ENCODE peak calls at places on chromosome 19, in seven cellular contexts. U is T-cell, W is immature natural killer cell, X is RWPE2, K is caudate nucleus, M is germinal center, J is T-helper 1 cell. P is an unnamed sample.

GRCh38 chr19:46422344-46422743 is 6.4 kb downstream of the PNMA8C start:
- DNase-seq in J (no peak), W (no peak), M (no peak), K (no peak), U (no peak), X (no peak), P (no peak)

GRCh38 chr19:55406869-55407624 is 541 bp downstream of the UBE2S start:
- DNase-seq in J (no peak), X (no peak), W (no peak), K (no peak), U (peak; percentile 21), M (peak; percentile 48), P (no peak)

GRCh38 chr19:40542197-40542859 is 34.3 kb upstream of the SHKBP1 start:
- DNase-seq in J (no peak), U (no peak), K (no peak), X (no peak), M (no peak), W (no peak), P (no peak)

GRCh38 chr19:44356383-44357111 is at the start of gene ZNF112:
- DNase-seq in U (no peak), X (peak; percentile 94), K (peak; percentile 92), W (peak; percentile 3), M (no peak), J (no peak), P (peak; percentile 39)

GRCh38 chr19:54609356-54609791 is 15.9 kb downstream of the LILRA1 start:
- DNase-seq in K (no peak), X (peak; percentile 56), M (no peak), U (no peak), W (no peak), J (no peak), P (no peak)

GRCh38 chr19:48678201-48678600 is 5.4 kb upstream of the NTN5 start:
- DNase-seq in U (no peak), J (no peak), X (no peak), M (no peak), W (no peak), K (no peak), P (no peak)

GRCh38 chr19:48962029-48962848 is 2.9 kb upstream of the FTL start:
- DNase-seq in M (peak; percentile 75), K (no peak), J (no peak), X (no peak), U (peak; percentile 40), W (peak; percentile 35), P (no peak)

GRCh38 chr19:14375582-14376291 is 5.5 kb upstream of the ADGRE5 start:
- DNase-seq in K (no peak), U (no peak), M (no peak), W (no peak), J (no peak), X (no peak), P (no peak)

P was measured in frontal cortex.